ENCODE peak calls at places on chromosomes 7 and 10, in ten cellular contexts. S is prostate gland, R is heart right ventricle, Z is heart left ventricle, P is tibial nerve, Q is esophagus squamous epithelium, O is colonic mucosa, E is hepatocyte, W is mesenchymal stem cell, L is PC-3. U is an unnamed sample.

GRCh38 chr7:38655833-38656774 is 24.9 kb upstream of the AMPH start:
- DNase-seq in E (no peak), O (no peak), Z (peak; percentile 64), Q (no peak), W (no peak), P (no peak), L (no peak), S (no peak), R (no peak), U (no peak)

GRCh38 chr10:86596266-86596665 is 58.1 kb upstream of the OPN4 start:
- DNase-seq in Z (no peak), S (no peak), W (no peak), L (no peak), E (no peak), Q (no peak), R (no peak), O (no peak), P (no peak), U (no peak)

GRCh38 chr7:82629583-82629982 is 186.0 kb upstream of the CACNA2D1 start:
- DNase-seq in S (no peak), O (no peak), W (no peak), Q (no peak), Z (no peak), E (no peak), L (no peak), R (no peak), P (no peak), U (no peak)

GRCh38 chr7:95772771-95773581 is 622 bp downstream of the DYNC1I1 start:
- DNase-seq in O (no peak), R (peak; percentile 23), L (peak; percentile 57), Q (no peak), W (peak; percentile 34), P (peak; percentile 62), Z (peak; percentile 62), S (peak; percentile 46), E (peak; percentile 32), U (peak; percentile 30)

GRCh38 chr10:80271416-80271815 is 18.0 kb downstream of the MAT1A start:
- DNase-seq in E (no peak), W (no peak), Q (no peak), Z (no peak), P (no peak), S (no peak), L (no peak), O (no peak), R (no peak), U (no peak)

GRCh38 chr10:43230909-43231522 is 35.8 kb downstream of the RASGEF1A start:
- DNase-seq in Q (no peak), L (no peak), E (no peak), R (no peak), Z (peak; percentile 29), S (no peak), O (no peak), W (no peak), P (no peak), U (peak; percentile 4)

GRCh38 chr7:94395141-94396041 is 696 bp downstream of the COL1A2 start:
- DNase-seq in L (peak; percentile 80), S (peak; percentile 33), R (peak; percentile 68), Q (no peak), E (peak; percentile 85), Z (no peak), P (peak; percentile 84), W (peak; percentile 91), O (peak; percentile 50), U (peak; percentile 39)

GRCh38 chr10:28681345-28681763 is 4.0 kb downstream of the BAMBI start:
- DNase-seq in R (no peak), E (no peak), L (no peak), P (no peak), O (no peak), Q (no peak), W (peak; percentile 38), Z (no peak), S (peak; percentile 15), U (peak; percentile 56)

GRCh38 chr10:62614389-62615157 is 189.9 kb upstream of the ADO start:
- DNase-seq in W (peak; percentile 67), R (no peak), Q (no peak), Z (no peak), S (no peak), E (no peak), O (no peak), P (no peak), L (peak; percentile 99), U (no peak)

GRCh38 chr7:98362517-98362916 is 38.4 kb downstream of the BAIAP2L1 start:
- DNase-seq in L (no peak), S (no peak), P (no peak), Q (no peak), Z (no peak), W (no peak), E (no peak), R (no peak), O (no peak), U (no peak)

GRCh38 chr10:68871731-68872342 is 29.3 kb upstream of the DDX50 start:
- DNase-seq in S (peak; percentile 64), W (peak; percentile 96), O (no peak), L (peak; percentile 87), P (no peak), E (peak; percentile 75), Z (no peak), Q (no peak), R (no peak), U (peak; percentile 58)

GRCh38 chr7:149304006-149304405 is 42.0 kb downstream of the ZNF783 start:
- DNase-seq in Z (no peak), O (no peak), L (no peak), W (no peak), E (no peak), Q (no peak), P (no peak), R (no peak), S (no peak), U (no peak)

GRCh38 chr7:142298009-142298408 is 40.2 kb upstream of the PRSS58 start:
- DNase-seq in P (no peak), W (no peak), Q (no peak), E (peak; percentile 23), Z (no peak), L (peak; percentile 50), S (no peak), O (no peak), R (no peak), U (no peak)

GRCh38 chr10:70296406-70296899 is 12.6 kb upstream of the NPFFR1 start:
- DNase-seq in L (peak; percentile 96), R (peak; percentile 91), S (no peak), E (peak; percentile 48), O (peak; percentile 59), W (peak; percentile 81), Z (peak; percentile 92), Q (no peak), P (peak; percentile 80), U (peak; percentile 85)

GRCh38 chr10:122056431-122057094 is 67.6 kb downstream of the TACC2 start:
- DNase-seq in S (peak; percentile 42), O (peak; percentile 72), E (peak; percentile 39), L (peak; percentile 85), R (no peak), Q (no peak), Z (no peak), W (no peak), P (no peak), U (no peak)

GRCh38 chr10:72298774-72299519 is 25.2 kb downstream of the DDIT4 start:
- DNase-seq in P (no peak), O (no peak), E (no peak), S (no peak), Z (no peak), W (no peak), R (no peak), Q (no peak), L (no peak), U (no peak)

GRCh38 chr10:71285986-71286385 is 33.1 kb upstream of the SLC29A3 start:
- DNase-seq in Z (no peak), Q (no peak), E (no peak), O (no peak), W (no peak), R (no peak), S (no peak), P (no peak), L (no peak), U (no peak)

GRCh38 chr7:50599385-50599784 is 34.2 kb upstream of the DDC start:
- DNase-seq in S (no peak), O (no peak), L (no peak), Z (no peak), Q (no peak), P (no peak), E (no peak), W (no peak), R (no peak), U (no peak)

GRCh38 chr7:49639068-49639593 is 134.3 kb upstream of the VWC2 start:
- DNase-seq in R (no peak), S (no peak), L (peak; percentile 13), P (no peak), W (no peak), Q (no peak), E (no peak), O (no peak), Z (no peak), U (no peak)

GRCh38 chr7:26198781-26199169 is 1.8 kb downstream of the HNRNPA2B1 start:
- DNase-seq in P (no peak), L (no peak), O (no peak), S (no peak), Q (no peak), R (no peak), W (no peak), Z (no peak), E (no peak), U (no peak)
- H3K4me1 ChIP-seq in P (no peaks in the 10 kb centered on the region), L (peaks cover 20% of the 10 kb centered on the region), O (peaks cover 15% of the 10 kb centered on the region), S (peaks cover 11% of the 10 kb centered on the region), Q (peaks cover 15% of the 10 kb centered on the region), R (peaks cover 57% of the 10 kb centered on the region), W (peaks cover 7% of the 10 kb centered on the region), Z (peaks cover 45% of the 10 kb centered on the region), E (peaks cover 20% of the 10 kb centered on the region), U (peaks cover 15% of the 10 kb centered on the region)

DNA sequence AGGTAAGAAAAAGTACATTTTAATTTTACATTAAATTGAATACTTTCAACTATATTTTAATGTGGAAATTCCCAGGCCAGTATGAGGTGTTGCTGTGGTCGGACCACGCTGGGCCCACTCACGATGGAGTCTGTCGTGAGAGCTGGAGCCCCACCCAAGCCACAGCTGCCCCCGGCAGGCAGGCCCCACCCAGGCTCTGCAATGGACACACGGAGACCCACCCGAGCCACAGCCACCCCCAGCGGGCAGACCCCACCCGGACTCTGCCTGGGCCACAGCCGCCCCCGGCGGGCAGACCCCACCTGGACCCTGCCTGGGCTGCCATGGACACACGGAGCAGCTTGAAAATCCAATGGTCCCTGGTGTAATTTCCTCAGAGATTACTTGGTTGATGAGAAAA is 141.3 kb downstream of the PTPRN2 start:
- DNase-seq in Z (no peak), O (no peak), L (no peak), P (no peak), Q (no peak), S (no peak), E (no peak), W (no peak), R (no peak), U (no peak)
- H3K9me3 ChIP-seq in Z (no peaks in the 10 kb centered on the region), O (no peaks in the 10 kb centered on the region), L (no peaks in the 10 kb centered on the region), P (no peaks in the 10 kb centered on the region), Q (no peaks in the 10 kb centered on the region), S (no peaks in the 10 kb centered on the region), E (no peaks in the 10 kb centered on the region), W (no peaks in the 10 kb centered on the region), R (no peaks in the 10 kb centered on the region), U (no peaks in the 10 kb centered on the region)

GRCh38 chr10:79131730-79132644 is 63.2 kb downstream of the ZMIZ1 start:
- DNase-seq in R (no peak), E (no peak), W (no peak), Z (no peak), S (no peak), Q (no peak), L (no peak), O (no peak), P (no peak), U (no peak)
- H3K4me1 ChIP-seq in R (peaks cover 100% of the 10 kb centered on the region), E (peaks cover 62% of the 10 kb centered on the region), W (peaks cover 73% of the 10 kb centered on the region), Z (peaks cover 63% of the 10 kb centered on the region), S (peaks cover 4% of the 10 kb centered on the region), Q (peaks cover 29% of the 10 kb centered on the region), L (peaks cover 30% of the 10 kb centered on the region), O (peaks cover 11% of the 10 kb centered on the region), P (no peaks in the 10 kb centered on the region), U (peaks cover 80% of the 10 kb centered on the region)

GRCh38 chr7:154287370-154287769 is 235.2 kb downstream of the DPP6 start:
- DNase-seq in Q (no peak), S (no peak), Z (no peak), E (peak; percentile 12), R (no peak), O (no peak), L (no peak), P (no peak), W (no peak), U (no peak)
- H3K9me3 ChIP-seq in Q (peaks cover 17% of the 10 kb centered on the region), S (no peaks in the 10 kb centered on the region), Z (no peaks in the 10 kb centered on the region), E (no peaks in the 10 kb centered on the region), R (no peaks in the 10 kb centered on the region), O (no peaks in the 10 kb centered on the region), L (peaks cover 9% of the 10 kb centered on the region), P (no peaks in the 10 kb centered on the region), W (peaks cover 7% of the 10 kb centered on the region), U (no peaks in the 10 kb centered on the region)

U was measured in BE2C.